ENCODE peak calls at places on chromosomes 5 and 9, in ten cellular contexts. X, D, H, Q, A, B, F, T, G and I are unnamed samples.

GRCh38 chr5:41122459-41122858 is 51.3 kb upstream of the MROH2B start:
- DNase-seq in X (no peak), D (no peak), H (no peak), Q (no peak), A (no peak), B (no peak), F (no peak), T (no peak), G (no peak), I (no peak)

GRCh38 chr5:9265391-9266287 is 280.2 kb downstream of the SEMA5A start:
- DNase-seq in X (no peak), D (no peak), H (no peak), Q (no peak), A (no peak), B (peak), F (no peak), T (no peak), G (peak), I (no peak)

GRCh38 chr5:110086658-110087388 is 397.1 kb downstream of the MAN2A1 start:
- DNase-seq in X (peak), D (no peak), H (no peak), Q (no peak), A (no peak), B (peak), F (no peak), T (no peak), G (peak), I (no peak)

GRCh38 chr9:133656211-133657119 is 20.3 kb downstream of the DBH start:
- DNase-seq in X (peak), D (no peak), H (peak), Q (no peak), A (peak), B (peak), F (peak), T (no peak), G (no peak), I (no peak)

GRCh38 chr9:92983984-92984589 is 36.8 kb downstream of the FGD3 start:
- DNase-seq in X (no peak), D (peak), H (no peak), Q (no peak), A (no peak), B (peak), F (no peak), T (no peak), G (peak), I (no peak)

GRCh38 chr9:84966876-84967830 is 297.6 kb downstream of the NTRK2 start:
- DNase-seq in X (no peak), D (no peak), H (no peak), Q (no peak), A (no peak), B (no peak), F (no peak), T (no peak), G (no peak), I (no peak)

GRCh38 chr9:94927048-94927761 is 200.7 kb downstream of the AOPEP start:
- DNase-seq in X (no peak), D (no peak), H (no peak), Q (no peak), A (no peak), B (no peak), F (no peak), T (no peak), G (no peak), I (no peak)

GRCh38 chr9:38380230-38380871 is 12.2 kb upstream of the ALDH1B1 start:
- DNase-seq in X (no peak), D (no peak), H (no peak), Q (no peak), A (no peak), B (peak), F (no peak), T (no peak), G (peak), I (no peak)

GRCh38 chr9:126554292-126554691 is 59.4 kb upstream of the LMX1B start:
- DNase-seq in X (no peak), D (no peak), H (no peak), Q (no peak), A (no peak), B (no peak), F (no peak), T (no peak), G (no peak), I (no peak)

GRCh38 chr9:13324988-13325387 is 45.5 kb upstream of the MPDZ start:
- DNase-seq in X (no peak), D (peak), H (no peak), Q (no peak), A (no peak), B (peak), F (no peak), T (no peak), G (no peak), I (no peak)

GRCh38 chr9:78899006-78899405 is 602.1 kb downstream of the PSAT1 start:
- DNase-seq in X (no peak), D (no peak), H (no peak), Q (no peak), A (no peak), B (no peak), F (no peak), T (no peak), G (no peak), I (no peak)

GRCh38 chr5:171927345-171927941 is 79.0 kb downstream of the FBXW11 start:
- DNase-seq in X (no peak), D (peak), H (no peak), Q (no peak), A (no peak), B (no peak), F (no peak), T (no peak), G (peak), I (no peak)

GRCh38 chr9:107569171-107569570 is 79.6 kb upstream of the KLF4 start:
- DNase-seq in X (no peak), D (no peak), H (no peak), Q (no peak), A (no peak), B (no peak), F (no peak), T (no peak), G (peak), I (no peak)

GRCh38 chr9:136339173-136339957 is 12.0 kb downstream of the GPSM1 start:
- DNase-seq in X (no peak), D (peak), H (peak), Q (peak), A (peak), B (peak), F (no peak), T (peak), G (peak), I (peak)

GRCh38 chr9:76542360-76542759 is 83.4 kb downstream of the GCNT1 start:
- DNase-seq in X (no peak), D (no peak), H (no peak), Q (no peak), A (no peak), B (no peak), F (no peak), T (no peak), G (no peak), I (no peak)